ENCODE peak calls at places on chromosomes 16 and 17, in eight cellular contexts. J, R, D, L, B, S, A and G are unnamed samples.

GRCh38 chr16:86854058-86854621 is 275.8 kb downstream of the FOXL1 start:
- DNase-seq in A (peak; percentile 57), R (no peak), S (peak; percentile 89), D (no peak), L (no peak), B (no peak), J (no peak), G (peak; percentile 98)

GRCh38 chr17:41860254-41860931 is 4.8 kb downstream of the KLHL11 start:
- DNase-seq in R (no peak), J (no peak), A (no peak), D (no peak), B (no peak), S (no peak), L (no peak), G (no peak)

GRCh38 chr17:35291802-35292201 is 48.9 kb downstream of the SLFN5 start:
- DNase-seq in S (peak; percentile 50), J (no peak), L (no peak), A (peak; percentile 8), B (no peak), D (peak; percentile 16), R (no peak), G (peak; percentile 78)

GRCh38 chr16:66701061-66701460 is 4.5 kb upstream of the CMTM4 start:
- DNase-seq in S (no peak), R (no peak), J (no peak), L (peak; percentile 11), A (no peak), D (no peak), B (no peak), G (no peak)

GRCh38 chr16:75099075-75099667 is 17.4 kb downstream of the LDHD start:
- DNase-seq in J (no peak), S (no peak), L (no peak), D (no peak), A (no peak), B (no peak), R (no peak), G (no peak)

GRCh38 chr17:81028506-81028858 is 6.5 kb upstream of the BAIAP2 start:
- DNase-seq in R (no peak), D (no peak), J (peak; percentile 59), A (no peak), L (no peak), S (no peak), B (no peak), G (no peak)

GRCh38 chr16:79437764-79438728 is 162.5 kb downstream of the MAF start:
- DNase-seq in D (no peak), L (no peak), J (peak; percentile 71), A (no peak), B (peak; percentile 31), S (no peak), R (no peak), G (no peak)

GRCh38 chr16:9138731-9139501 is 47.5 kb downstream of the HAPSTR1 start:
- DNase-seq in L (peak; percentile 73), S (peak; percentile 70), B (no peak), D (peak; percentile 50), R (peak; percentile 88), J (peak; percentile 84), A (peak; percentile 58), G (peak; percentile 84)

GRCh38 chr16:9901-10665 is 43.3 kb downstream of the POLR3K start:
- DNase-seq in S (no peak), A (no peak), B (no peak), L (no peak), D (peak; percentile 7), J (no peak), R (peak; percentile 92), G (no peak)

GRCh38 chr17:34299918-34300600 is 14.5 kb downstream of the CCL11 start:
- DNase-seq in J (no peak), L (no peak), B (no peak), A (peak; percentile 84), R (peak; percentile 20), D (no peak), S (peak; percentile 28), G (peak; percentile 45)

GRCh38 chr17:33124871-33125551 is 133.4 kb downstream of the SPACA3 start:
- DNase-seq in B (no peak), D (peak; percentile 52), R (no peak), S (no peak), J (no peak), A (no peak), L (no peak), G (no peak)

GRCh38 chr16:73020409-73020884 is 27.5 kb downstream of the ZFHX3 start:
- DNase-seq in L (no peak), A (peak; percentile 92), B (peak; percentile 90), D (peak; percentile 94), J (peak; percentile 62), R (peak; percentile 93), S (peak; percentile 96), G (peak; percentile 98)

GRCh38 chr16:15963307-15963910 is 14.0 kb downstream of the ABCC1 start:
- DNase-seq in S (no peak), R (no peak), J (no peak), B (no peak), L (peak; percentile 26), D (no peak), A (no peak), G (no peak)

GRCh38 chr16:52050418-52050817 is 496.5 kb downstream of the TOX3 start:
- DNase-seq in J (no peak), B (no peak), D (no peak), L (no peak), S (peak; percentile 2), A (peak; percentile 24), R (no peak), G (no peak)

GRCh38 chr16:23979426-23979825 is 143.6 kb downstream of the PRKCB start:
- DNase-seq in A (no peak), L (no peak), J (no peak), D (no peak), R (no peak), S (no peak), B (no peak), G (no peak)

GRCh38 chr16:86608301-86608747 is 30.0 kb downstream of the FOXL1 start:
- DNase-seq in L (no peak), R (peak; percentile 21), J (no peak), S (peak; percentile 34), B (no peak), A (peak; percentile 49), D (no peak), G (no peak)

GRCh38 chr17:30113213-30113612 is 3.4 kb upstream of the NSRP1 start:
- DNase-seq in D (peak; percentile 96), A (no peak), R (no peak), B (peak; percentile 62), L (no peak), J (no peak), S (no peak), G (no peak)

GRCh38 chr17:66954632-66955031 is 9.9 kb upstream of the CACNG4 start:
- DNase-seq in A (no peak), L (no peak), J (no peak), R (no peak), S (no peak), B (no peak), D (no peak), G (no peak)

GRCh38 chr17:80882323-80882722 is 109.3 kb upstream of the CHMP6 start:
- DNase-seq in L (no peak), J (no peak), R (no peak), A (no peak), B (no peak), S (no peak), D (no peak), G (no peak)

GRCh38 chr16:28596840-28597691 is at the start of gene SULT1A2:
- DNase-seq in J (peak; percentile 89), D (no peak), L (no peak), R (no peak), A (no peak), S (no peak), B (no peak), G (no peak)

GRCh38 chr16:67114793-67115192 is 5.1 kb downstream of the PHAF1 start:
- DNase-seq in D (no peak), R (peak; percentile 20), J (no peak), L (no peak), S (peak; percentile 19), A (peak; percentile 72), B (no peak), G (peak; percentile 35)

GRCh38 chr17:82568997-82569393 is 49.5 kb downstream of the FOXK2 start:
- DNase-seq in R (no peak), D (no peak), L (no peak), A (no peak), S (no peak), J (no peak), B (no peak), G (no peak)

GRCh38 chr17:32015245-32016013 is 8.2 kb downstream of the LRRC37B start:
- DNase-seq in D (peak; percentile 86), L (no peak), B (no peak), R (no peak), S (peak; percentile 23), J (no peak), A (peak; percentile 33), G (peak; percentile 8)

GRCh38 chr16:56414366-56414765 is 11.0 kb downstream of the AMFR start:
- DNase-seq in J (no peak), D (no peak), S (no peak), L (no peak), B (no peak), R (no peak), A (no peak), G (no peak)

GRCh38 chr16:31216552-31217530 is at the start of gene PYDC1:
- DNase-seq in B (no peak), L (no peak), S (no peak), A (no peak), D (no peak), R (no peak), J (no peak), G (no peak)

GRCh38 chr16:85418978-85419491 is 194.1 kb upstream of the GSE1 start:
- DNase-seq in L (no peak), B (no peak), J (peak; percentile 54), R (peak; percentile 77), A (no peak), D (no peak), S (no peak), G (no peak)
- TF ChIP-seq CTCF in L (peak; percentile 32), B (no peak), J (no peak), R (no peak), A (no peak), D (peak; percentile 21), S (no peak), G (no peak)

DNA sequence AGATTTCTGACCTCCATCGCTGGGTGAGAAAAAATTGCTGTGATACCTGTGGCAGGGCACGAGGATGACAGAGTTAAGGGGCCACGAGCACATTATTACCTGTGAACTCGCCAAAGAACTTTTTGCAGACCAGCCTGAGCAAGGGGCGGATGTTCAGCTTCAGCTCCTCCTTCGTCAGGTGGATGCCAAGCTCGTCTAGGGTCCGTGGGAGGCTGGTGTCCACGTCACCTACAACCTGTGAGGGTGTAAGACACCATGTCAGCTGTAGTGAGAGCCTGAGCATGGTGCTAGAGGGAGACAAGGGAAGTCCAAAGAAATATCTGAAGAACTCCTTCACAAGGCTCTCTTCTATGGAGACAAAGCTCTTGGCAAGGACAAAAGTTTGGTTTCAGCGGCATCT is 17.1 kb downstream of the HIGD1B start:
- DNase-seq in B (no peak), J (no peak), R (no peak), D (no peak), L (no peak), A (no peak), S (no peak), G (no peak)
- H3K4me3 ChIP-seq in B (no peak overlapping the region), J (no peak overlapping the region), R (no peak overlapping the region), D (no peak overlapping the region), L (no peak overlapping the region), A (no peak overlapping the region), S (no peak overlapping the region), G (no peak overlapping the region)

GRCh38 chr17:12342609-12343248 is 322.1 kb downstream of the MAP2K4 start:
- DNase-seq in B (no peak), S (peak; percentile 34), D (peak; percentile 27), J (no peak), L (peak; percentile 31), A (no peak), R (no peak), G (no peak)
- TF ChIP-seq CTCF in B (peak; percentile 30), S (peak; percentile 67), D (peak; percentile 54), J (peak; percentile 39), L (peak; percentile 77), A (peak; percentile 35), R (no peak), G (peak; percentile 51)

GRCh38 chr17:44820631-44821196 is 9.4 kb downstream of the GJC1 start:
- DNase-seq in A (peak; percentile 91), D (peak; percentile 95), B (peak; percentile 85), J (no peak), S (peak; percentile 83), L (no peak), R (peak; percentile 10), G (peak; percentile 91)
- H3K4me3 ChIP-seq in A (no peak overlapping the region), D (peak overlapping the region; percentile 51), B (peak overlapping the region; percentile 6), J (no peak overlapping the region), S (no peak overlapping the region), L (no peak overlapping the region), R (no peak overlapping the region), G (no peak overlapping the region)